ENCODE peak calls at places on chromosomes 12 and 14, in four cellular contexts. U is posterior cingulate gyrus, Q is AG04450, V is hypothalamus. C is an unnamed sample.
A peak's percentile ranks its signal among the peaks of the same experiment; 100 is the strongest.

GRCh38 chr14:61296707-61297502 is 15.8 kb upstream of the TMEM30B start:
- DNase-seq in U (no peak), Q (no peak), V (no peak), C (peak; percentile 12)

GRCh38 chr14:99015833-99016232 is 256.2 kb downstream of the BCL11B start:
- DNase-seq in U (no peak), Q (no peak), V (no peak), C (no peak)

GRCh38 chr12:67877697-67878096 is 111.5 kb upstream of the IFNG-AS1 start:
- DNase-seq in U (no peak), Q (no peak), V (no peak), C (no peak)

GRCh38 chr14:64080452-64080851 is 213.7 kb downstream of the ESR2 start:
- DNase-seq in U (no peak), Q (no peak), V (no peak), C (no peak)

GRCh38 chr12:94284046-94284445 is 135.7 kb downstream of the PLXNC1 start:
- DNase-seq in U (no peak), Q (no peak), V (no peak), C (no peak)

GRCh38 chr14:52052289-52052943 is 16.4 kb downstream of the NID2 start:
- DNase-seq in U (no peak), Q (no peak), V (no peak), C (no peak)

GRCh38 chr12:93319523-93320045 is 58.1 kb upstream of the NUDT4 start:
- DNase-seq in U (no peak), Q (no peak), V (no peak), C (no peak)

GRCh38 chr14:73397810-73398209 is 60.5 kb downstream of the NUMB start:
- DNase-seq in U (no peak), Q (no peak), V (no peak), C (peak; percentile 72)

GRCh38 chr14:93050761-93051160 is 65.0 kb downstream of the ITPK1 start:
- DNase-seq in U (no peak), Q (no peak), V (no peak), C (no peak)

GRCh38 chr14:102508774-102509743 is 517 bp downstream of the ANKRD9 start:
- DNase-seq in U (no peak), Q (no peak), V (no peak), C (peak; percentile 39)

GRCh38 chr14:72892879-72893635 is 844 bp downstream of the DPF3 start:
- DNase-seq in U (peak; percentile 45), Q (no peak), V (peak; percentile 48), C (peak; percentile 45)

GRCh38 chr14:22333408-22334274 is 255.4 kb downstream of the DAD1 start:
- DNase-seq in U (no peak), Q (no peak), V (no peak), C (no peak)

GRCh38 chr14:35403085-35403396 is 1.5 kb downstream of the NFKBIA start:
- DNase-seq in U (no peak), Q (no peak), V (no peak), C (peak; percentile 45)

GRCh38 chr12:75974323-75975273 is 57.0 kb downstream of the PHLDA1 start:
- DNase-seq in U (no peak), Q (no peak), V (no peak), C (no peak)

GRCh38 chr14:29039171-29039570 is 272.6 kb downstream of the FOXG1 start:
- DNase-seq in U (no peak), Q (no peak), V (no peak), C (no peak)

GRCh38 chr14:32259368-32260013 is 56.4 kb upstream of the RNU6-8 start:
- DNase-seq in U (no peak), Q (peak; percentile 24), V (no peak), C (no peak)